ENCODE peak calls at places on chromosomes 13 and 19, in six cellular contexts. S, I, E, O, R and K are unnamed samples. For H3K9me3 and H3K4me1, the result is how much of the 10 kb centered on the place peaks cover.

GRCh38 chr19:10289836-10290438 is at the start of gene ICAM5:
- DNase-seq in O (no peak), E (no peak), S (no peak), R (no peak), I (peak), K (no peak)

GRCh38 chr19:40662925-40663711 is 27.3 kb downstream of the NUMBL start:
- DNase-seq in S (peak), E (peak), R (peak), O (peak), I (peak), K (peak)

GRCh38 chr19:35673121-35673804 is 6.9 kb downstream of the UPK1A start:
- DNase-seq in R (no peak), O (peak), I (peak), E (peak), S (no peak), K (peak)

GRCh38 chr19:4368128-4368820 is 24.9 kb downstream of the MPND start:
- DNase-seq in O (no peak), S (peak), I (no peak), R (peak), E (no peak), K (no peak)

GRCh38 chr13:36992362-36992761 is 6.8 kb downstream of the ALG5 start:
- DNase-seq in S (no peak), I (no peak), E (no peak), O (no peak), R (no peak), K (no peak)

GRCh38 chr13:42707596-42707995 is 73.8 kb upstream of the FAM216B start:
- DNase-seq in R (no peak), S (no peak), E (no peak), O (peak), I (no peak), K (no peak)

GRCh38 chr13:114064516-114065140 is 67.8 kb downstream of the RASA3 start:
- DNase-seq in E (peak), S (peak), I (no peak), R (peak), O (peak), K (no peak)

GRCh38 chr13:31090921-31091624 is 70.6 kb downstream of the HSPH1 start:
- DNase-seq in S (no peak), R (no peak), I (no peak), O (peak), E (no peak), K (no peak)

GRCh38 chr13:49494645-49495044 is 1.1 kb upstream of the PHF11 start:
- DNase-seq in O (no peak), S (no peak), R (no peak), I (no peak), E (no peak), K (no peak)

GRCh38 chr19:29293736-29294342 is 80.9 kb upstream of the UQCRFS1 start:
- DNase-seq in R (no peak), E (no peak), O (no peak), S (no peak), I (no peak), K (no peak)

GRCh38 chr13:100817897-100818296 is 143.3 kb upstream of the TMTC4 start:
- DNase-seq in O (no peak), S (no peak), R (no peak), E (no peak), I (no peak), K (no peak)

GRCh38 chr19:46287585-46287984 is 9.3 kb upstream of the HIF3A start:
- DNase-seq in I (no peak), O (peak), R (no peak), S (no peak), E (no peak), K (no peak)

GRCh38 chr13:98327326-98328314 is 150.6 kb upstream of the RNF113B start:
- DNase-seq in E (peak), S (no peak), I (no peak), R (no peak), O (peak), K (no peak)

GRCh38 chr13:72726721-72727416 is 560 bp downstream of the MZT1 start:
- DNase-seq in I (peak), E (peak), S (peak), R (no peak), O (peak), K (peak)

GRCh38 chr19:12994701-12995595 is at the start of gene NFIX:
- DNase-seq in R (peak), I (peak), O (peak), E (peak), S (peak), K (peak)

GRCh38 chr13:24348385-24348784 is 39.0 kb downstream of the C1QTNF9 start:
- DNase-seq in S (no peak), I (no peak), R (no peak), O (no peak), E (no peak), K (no peak)

GRCh38 chr13:112522578-112522977 is 65.4 kb downstream of the TUBGCP3 start:
- DNase-seq in R (no peak), E (no peak), I (no peak), O (peak), S (no peak), K (no peak)

GRCh38 chr19:15456871-15457700 is 7.3 kb downstream of the RASAL3 start:
- DNase-seq in S (no peak), I (no peak), E (peak), R (no peak), O (no peak), K (no peak)

GRCh38 chr13:73422973-73423372 is 364.2 kb downstream of the KLF5 start:
- DNase-seq in I (no peak), E (no peak), R (no peak), O (no peak), S (no peak), K (no peak)

GRCh38 chr19:55372316-55373081 is 2.2 kb upstream of the IL11 start:
- DNase-seq in R (no peak), I (peak), S (no peak), E (no peak), O (no peak), K (no peak)

GRCh38 chr19:6059996-6060599 is 50.2 kb downstream of the RFX2 start:
- DNase-seq in O (no peak), I (no peak), S (no peak), E (no peak), R (no peak), K (no peak)

GRCh38 chr13:98173431-98173921 is 3.6 kb downstream of the RNF113B start:
- DNase-seq in R (peak), E (peak), I (no peak), S (no peak), O (peak), K (no peak)

GRCh38 chr19:58108546-58108817 is 10.5 kb upstream of the ZSCAN18 start:
- DNase-seq in S (no peak), R (no peak), E (no peak), O (no peak), I (no peak), K (no peak)

GRCh38 chr19:58107778-58108545 is 9.9 kb upstream of the ZSCAN18 start:
- DNase-seq in O (no peak), S (no peak), R (no peak), I (no peak), E (no peak), K (no peak)
- H3K9me3 ChIP-seq in O (under half), S (half or more), R (under half), I (under half), E (under half), K (half or more)

GRCh38 chr13:75785130-75785529 is 149.0 kb downstream of the LMO7 start:
- DNase-seq in R (no peak), O (peak), I (no peak), S (no peak), E (no peak), K (no peak)
- H3K4me1 ChIP-seq in R (under half), O (under half), I (under half), S (under half), E (under half), K (under half)

GRCh38 chr13:60164490-60164889 is 762 bp upstream of the DIAPH3 start:
- DNase-seq in E (peak), O (peak), R (no peak), S (no peak), I (no peak), K (no peak)
- H3K4me3 ChIP-seq in E (peak), O (peak), R (peak), S (peak), I (peak), K (peak)

GRCh38 chr19:27885361-27885760 is 1327.6 kb downstream of the UQCRFS1 start:
- DNase-seq in E (no peak), I (no peak), S (no peak), R (no peak), O (no peak), K (no peak)

GRCh38 chr19:27876489-27876888 is 1336.5 kb downstream of the UQCRFS1 start:
- DNase-seq in S (no peak), R (no peak), I (no peak), O (no peak), E (no peak), K (no peak)

GRCh38 chr19:27884376-27884775 is 1328.6 kb downstream of the UQCRFS1 start:
- DNase-seq in S (no peak), O (no peak), E (no peak), R (no peak), I (no peak), K (no peak)

DNA sequence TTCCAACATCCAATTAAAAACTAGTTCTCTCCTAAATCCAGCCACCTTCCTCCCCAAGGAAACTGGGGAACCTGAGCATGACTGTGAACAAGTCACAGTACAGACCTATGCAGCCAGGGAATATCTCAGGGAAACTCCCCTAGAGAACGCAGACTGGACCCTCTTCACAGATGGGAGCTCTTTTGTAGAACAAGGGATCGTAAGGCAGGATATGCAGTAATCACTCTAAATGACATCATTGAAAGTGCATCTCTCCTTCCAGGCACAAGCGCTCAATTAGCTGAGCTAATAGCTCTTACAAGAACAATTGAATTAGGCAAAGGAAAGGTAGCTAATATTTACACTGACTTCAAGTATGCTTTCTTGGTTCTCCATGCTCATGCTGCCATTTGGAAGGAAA is 1331.7 kb downstream of the UQCRFS1 start:
- DNase-seq in R (no peak), S (no peak), I (no peak), E (no peak), O (no peak), K (no peak)
- H3K9me3 ChIP-seq in R (under half), S (under half), I (under half), E (under half), O (under half), K (under half)

DNA sequence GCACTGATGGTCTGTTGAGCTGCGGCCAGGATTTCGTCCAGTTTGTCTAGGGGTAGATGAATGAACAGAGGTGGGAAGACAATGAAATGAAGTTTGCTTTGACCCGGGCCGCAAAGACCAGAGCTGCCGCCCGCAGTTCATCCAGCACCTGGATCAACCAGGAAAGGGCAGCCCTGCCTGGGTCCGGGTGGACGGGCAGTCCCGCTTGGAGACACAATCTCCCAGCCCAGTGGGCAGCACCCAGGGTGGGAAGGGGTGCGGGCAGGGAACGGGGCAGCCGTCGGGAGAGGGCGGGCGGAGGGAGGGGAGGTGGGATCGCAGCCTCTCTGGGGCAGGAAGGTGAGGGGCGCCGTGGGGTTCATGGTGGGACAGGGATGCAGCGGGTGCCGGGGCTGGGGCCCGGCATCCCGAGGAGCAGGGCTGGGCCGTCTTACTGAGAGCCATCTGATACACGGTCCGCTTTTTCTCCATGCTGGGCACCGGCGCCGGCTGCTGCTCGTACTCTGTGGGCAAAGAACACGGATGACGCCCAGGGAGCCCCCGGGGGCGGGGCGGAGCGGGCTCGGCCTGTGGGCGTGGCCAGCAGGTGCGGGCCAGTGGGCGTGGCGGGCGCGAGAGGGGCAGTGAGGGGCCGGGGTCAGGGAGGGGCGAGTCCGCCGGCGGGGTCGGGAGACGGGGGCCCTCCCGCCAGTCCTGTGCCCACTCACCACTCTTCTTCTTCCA is 33.1 kb downstream of the SHANK1 start:
- DNase-seq in R (no peak), I (no peak), E (no peak), O (no peak), S (no peak), K (no peak)
- H3K4me1 ChIP-seq in R (under half), I (under half), E (under half), O (under half), S (under half), K (under half)

DNA sequence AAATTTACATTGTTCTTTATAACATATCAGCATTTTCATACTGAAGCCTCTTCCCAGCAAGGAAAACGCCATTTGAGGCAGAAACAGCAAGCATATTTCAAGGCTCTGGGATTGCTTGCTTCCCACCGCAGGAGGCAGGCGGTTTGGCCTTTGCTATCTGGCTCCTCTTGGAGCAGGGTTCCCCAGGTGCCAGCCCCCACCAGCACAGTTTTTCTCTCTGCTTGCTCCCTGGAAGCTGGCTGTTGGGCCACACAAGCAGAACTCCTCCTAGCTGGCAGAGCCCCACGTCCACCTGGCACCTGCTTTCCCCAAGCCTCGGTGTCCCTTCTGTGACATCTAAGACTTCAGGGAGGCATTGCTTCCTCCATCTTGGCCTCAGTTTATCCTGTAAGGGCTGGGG is 16.7 kb downstream of the GATAD2A start:
- DNase-seq in E (no peak), R (no peak), O (no peak), S (no peak), I (no peak), K (no peak)
- H3K4me3 ChIP-seq in E (no peak), R (no peak), O (no peak), S (no peak), I (no peak), K (no peak)

GRCh38 chr19:44176590-44176989 is 11.7 kb downstream of the ZNF226 start:
- DNase-seq in E (no peak), R (no peak), I (no peak), S (no peak), O (peak), K (no peak)
- H3K9me3 ChIP-seq in E (under half), R (half or more), I (half or more), S (half or more), O (under half), K (under half)

GRCh38 chr19:47390533-47391488 is 28.5 kb downstream of the MEIS3 start:
- DNase-seq in I (no peak), E (peak), O (no peak), R (no peak), S (no peak), K (no peak)

GRCh38 chr19:47391510-47392223 is 27.7 kb downstream of the MEIS3 start:
- DNase-seq in E (peak), S (peak), R (peak), I (peak), O (peak), K (peak)

DNA sequence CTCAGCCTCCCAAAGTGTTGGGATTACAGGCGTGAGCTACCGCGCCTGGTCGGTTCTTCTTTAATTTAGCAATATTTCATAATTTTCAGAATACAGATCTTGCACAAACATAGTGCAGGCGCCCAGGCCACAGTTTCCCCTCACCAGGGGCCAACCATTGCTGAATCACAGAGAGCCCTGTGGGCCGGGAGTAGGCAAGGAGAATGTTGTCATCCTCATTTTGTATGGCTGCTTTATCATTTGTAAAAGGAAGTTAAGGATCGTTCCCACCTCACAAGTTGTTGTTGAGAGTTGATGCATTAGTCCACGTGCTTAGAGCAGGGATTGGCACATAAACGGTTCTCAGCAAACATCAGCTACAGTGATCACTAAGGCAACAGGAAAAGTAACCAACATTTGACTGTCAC is 30.2 kb downstream of the MEIS3 start:
- DNase-seq in E (no peak), S (peak), O (no peak), R (no peak), I (no peak), K (no peak)
- H3K4me1 ChIP-seq in E (under half), S (under half), O (under half), R (under half), I (under half), K (under half)

DNA sequence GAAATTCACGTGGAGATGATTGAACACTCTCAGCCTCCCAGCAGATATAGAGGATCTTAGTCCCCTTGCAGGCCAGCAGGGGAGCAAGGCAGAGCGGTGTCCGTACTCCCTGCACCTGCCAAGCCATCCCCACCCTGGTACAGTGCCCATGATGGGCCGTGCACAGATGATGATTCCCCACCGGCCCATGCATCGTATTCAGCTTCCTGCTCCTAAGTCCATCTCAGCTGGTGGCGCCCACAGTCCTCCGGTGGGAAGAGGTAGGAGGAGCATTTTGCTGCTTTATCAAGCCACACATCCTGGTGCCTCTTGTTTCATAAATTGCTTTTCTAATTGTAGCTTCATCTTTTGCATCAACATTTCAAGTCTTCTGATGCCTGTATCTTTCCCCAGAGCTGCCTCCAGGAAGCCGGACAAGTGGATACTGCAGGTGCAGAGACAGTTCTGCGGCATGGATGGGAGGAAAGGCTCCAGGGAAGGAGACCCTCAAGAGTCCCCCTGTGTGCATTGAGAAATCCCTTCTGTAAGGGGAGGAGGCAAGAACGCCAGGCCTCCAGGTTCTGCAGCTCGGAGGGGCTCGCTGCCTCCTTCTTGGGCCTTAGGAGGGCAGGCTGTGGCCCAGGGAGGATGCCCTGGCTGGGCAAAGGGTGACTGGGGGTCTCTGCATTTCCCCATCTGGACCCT is 55.3 kb downstream of the F2RL3 start:
- DNase-seq in R (no peak), O (no peak), S (no peak), E (no peak), I (no peak), K (no peak)
- H3K4me3 ChIP-seq in R (no peak), O (no peak), S (no peak), E (no peak), I (no peak), K (no peak)

DNA sequence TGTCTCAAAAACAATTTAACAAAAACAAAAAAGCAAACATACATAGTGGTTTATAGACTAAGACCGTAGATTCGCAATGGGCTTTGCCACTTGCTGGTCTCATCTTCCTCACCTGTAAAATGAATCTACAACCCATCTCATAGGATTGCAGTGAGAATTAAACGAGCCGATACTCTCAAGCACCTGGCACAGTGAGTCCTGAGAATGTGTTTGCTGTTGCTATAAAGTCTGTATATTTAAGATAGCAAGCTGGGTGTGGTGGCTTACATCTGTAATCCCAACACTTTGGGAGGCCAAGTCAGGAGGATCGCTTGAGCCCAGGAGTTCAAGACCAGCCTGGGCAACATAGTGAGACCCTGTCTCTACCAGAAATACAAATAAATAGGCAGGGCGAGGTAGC is 22.5 kb downstream of the EXOC3L2 start:
- DNase-seq in E (no peak), S (no peak), I (no peak), R (no peak), O (no peak), K (no peak)
- H3K9me3 ChIP-seq in E (under half), S (under half), I (under half), R (under half), O (under half), K (under half)